ENCODE peak calls at places on chromosomes 12 and 14, in six cellular contexts. One of them, this sample, is unnamed. For H3K27me3, the result is how much of the 10 kb centered on the place peaks cover.

GRCh38 chr12:27179399-27180214 is 64.5 kb upstream of the STK38L start:
- DNase-seq in lower lobe of right lung: no peak
- DNase-seq in Peyer's patch: no peak
- DNase-seq in stomach: no peak
- DNase-seq in psoas muscle: no peak
- DNase-seq in tibial artery: no peak
- DNase-seq in this sample: no peak

GRCh38 chr14:90023176-90023896 is 38.5 kb upstream of the KCNK13 start:
- DNase-seq in lower lobe of right lung: no peak
- DNase-seq in Peyer's patch: no peak
- DNase-seq in stomach: no peak
- DNase-seq in psoas muscle: no peak
- DNase-seq in tibial artery: no peak
- DNase-seq in this sample: no peak

GRCh38 chr12:73421832-73422231 is 1115.8 kb upstream of the ATXN7L3B start:
- DNase-seq in lower lobe of right lung: no peak
- DNase-seq in Peyer's patch: no peak
- DNase-seq in stomach: no peak
- DNase-seq in psoas muscle: no peak
- DNase-seq in tibial artery: no peak
- DNase-seq in this sample: no peak

GRCh38 chr14:38078393-38078792 is 129.3 kb upstream of the SSTR1 start:
- DNase-seq in lower lobe of right lung: peak
- DNase-seq in Peyer's patch: peak
- DNase-seq in stomach: peak
- DNase-seq in psoas muscle: no peak
- DNase-seq in tibial artery: peak
- DNase-seq in this sample: no peak

GRCh38 chr14:69547701-69548348 is 26.8 kb downstream of the CCDC177 start:
- DNase-seq in lower lobe of right lung: no peak
- DNase-seq in Peyer's patch: no peak
- DNase-seq in stomach: no peak
- DNase-seq in psoas muscle: no peak
- DNase-seq in tibial artery: no peak
- DNase-seq in this sample: peak

GRCh38 chr14:76953196-76953945 is 75.1 kb downstream of the IRF2BPL start:
- DNase-seq in lower lobe of right lung: peak
- DNase-seq in Peyer's patch: peak
- DNase-seq in stomach: peak
- DNase-seq in psoas muscle: peak
- DNase-seq in tibial artery: peak
- DNase-seq in this sample: no peak

GRCh38 chr12:3243376-3244084 is 166.4 kb downstream of the TSPAN9 start:
- DNase-seq in lower lobe of right lung: no peak
- DNase-seq in Peyer's patch: no peak
- DNase-seq in stomach: no peak
- DNase-seq in psoas muscle: no peak
- DNase-seq in tibial artery: no peak
- DNase-seq in this sample: no peak

GRCh38 chr12:123061806-123062205 is 81.3 kb downstream of the ARL6IP4 start:
- DNase-seq in lower lobe of right lung: no peak
- DNase-seq in Peyer's patch: no peak
- DNase-seq in stomach: no peak
- DNase-seq in psoas muscle: no peak
- DNase-seq in tibial artery: no peak
- DNase-seq in this sample: no peak

GRCh38 chr12:106345739-106346138 is 11.8 kb upstream of the POLR3B start:
- DNase-seq in lower lobe of right lung: no peak
- DNase-seq in Peyer's patch: no peak
- DNase-seq in stomach: peak
- DNase-seq in psoas muscle: no peak
- DNase-seq in tibial artery: no peak
- DNase-seq in this sample: no peak

GRCh38 chr12:79016181-79016580 is 151.6 kb downstream of the SYT1 start:
- DNase-seq in lower lobe of right lung: no peak
- DNase-seq in Peyer's patch: no peak
- DNase-seq in stomach: no peak
- DNase-seq in psoas muscle: no peak
- DNase-seq in tibial artery: no peak
- DNase-seq in this sample: no peak

GRCh38 chr12:85036241-85036707 is at the start of the genes LRRIQ1 and TSPAN19:
- DNase-seq in lower lobe of right lung: peak
- DNase-seq in Peyer's patch: no peak
- DNase-seq in stomach: peak
- DNase-seq in psoas muscle: peak
- DNase-seq in tibial artery: peak
- DNase-seq in this sample: peak

GRCh38 chr12:109728921-109729836 is 15.6 kb downstream of the FAM222A start:
- DNase-seq in lower lobe of right lung: peak
- DNase-seq in Peyer's patch: no peak
- DNase-seq in stomach: no peak
- DNase-seq in psoas muscle: no peak
- DNase-seq in tibial artery: no peak
- DNase-seq in this sample: no peak

GRCh38 chr12:132278421-132279183 is 50.8 kb downstream of the GALNT9 start:
- DNase-seq in lower lobe of right lung: peak
- DNase-seq in Peyer's patch: no peak
- DNase-seq in stomach: no peak
- DNase-seq in psoas muscle: peak
- DNase-seq in tibial artery: no peak
- DNase-seq in this sample: no peak

GRCh38 chr12:27456618-27457017 is 10.1 kb downstream of the SMCO2 start:
- DNase-seq in lower lobe of right lung: no peak
- DNase-seq in Peyer's patch: no peak
- DNase-seq in stomach: no peak
- DNase-seq in psoas muscle: no peak
- DNase-seq in tibial artery: no peak
- DNase-seq in this sample: no peak

GRCh38 chr14:80959448-80960006 is 4.1 kb downstream of the TSHR start:
- DNase-seq in lower lobe of right lung: no peak
- DNase-seq in Peyer's patch: peak
- DNase-seq in stomach: no peak
- DNase-seq in psoas muscle: no peak
- DNase-seq in tibial artery: no peak
- DNase-seq in this sample: no peak

GRCh38 chr12:5576011-5576410 is 144.1 kb downstream of the NTF3 start:
- DNase-seq in lower lobe of right lung: no peak
- DNase-seq in Peyer's patch: no peak
- DNase-seq in stomach: no peak
- DNase-seq in psoas muscle: no peak
- DNase-seq in tibial artery: no peak
- DNase-seq in this sample: no peak

GRCh38 chr12:119949145-119949544 is 39.9 kb upstream of the BICDL1 start:
- DNase-seq in lower lobe of right lung: no peak
- DNase-seq in Peyer's patch: no peak
- DNase-seq in stomach: peak
- DNase-seq in psoas muscle: no peak
- DNase-seq in tibial artery: no peak
- DNase-seq in this sample: no peak

GRCh38 chr14:52911904-52912303 is 38.9 kb downstream of the FERMT2 start:
- DNase-seq in lower lobe of right lung: no peak
- DNase-seq in Peyer's patch: no peak
- DNase-seq in stomach: no peak
- DNase-seq in psoas muscle: no peak
- DNase-seq in tibial artery: no peak
- DNase-seq in this sample: no peak

GRCh38 chr14:102212356-102212755 is 72.7 kb downstream of the WDR20 start:
- DNase-seq in lower lobe of right lung: no peak
- DNase-seq in Peyer's patch: no peak
- DNase-seq in stomach: no peak
- DNase-seq in psoas muscle: no peak
- DNase-seq in tibial artery: no peak
- DNase-seq in this sample: no peak

GRCh38 chr12:24596768-24597388 is 352.0 kb downstream of the BCAT1 start:
- DNase-seq in lower lobe of right lung: no peak
- DNase-seq in Peyer's patch: no peak
- DNase-seq in stomach: no peak
- DNase-seq in psoas muscle: no peak
- DNase-seq in tibial artery: no peak
- DNase-seq in this sample: no peak

GRCh38 chr14:97408937-97409860 is 612.0 kb downstream of the VRK1 start:
- DNase-seq in lower lobe of right lung: no peak
- DNase-seq in Peyer's patch: no peak
- DNase-seq in stomach: no peak
- DNase-seq in psoas muscle: no peak
- DNase-seq in tibial artery: no peak
- DNase-seq in this sample: no peak

GRCh38 chr12:56084958-56085543 is 5.1 kb downstream of the ERBB3 start:
- DNase-seq in lower lobe of right lung: no peak
- DNase-seq in Peyer's patch: no peak
- DNase-seq in stomach: peak
- DNase-seq in psoas muscle: no peak
- DNase-seq in tibial artery: no peak
- DNase-seq in this sample: no peak
- TF ChIP-seq CTCF in lower lobe of right lung: peak
- TF ChIP-seq CTCF in Peyer's patch: peak
- TF ChIP-seq CTCF in stomach: no peak
- TF ChIP-seq CTCF in psoas muscle: no peak
- TF ChIP-seq CTCF in tibial artery: no peak
- TF ChIP-seq CTCF in this sample: no peak

DNA sequence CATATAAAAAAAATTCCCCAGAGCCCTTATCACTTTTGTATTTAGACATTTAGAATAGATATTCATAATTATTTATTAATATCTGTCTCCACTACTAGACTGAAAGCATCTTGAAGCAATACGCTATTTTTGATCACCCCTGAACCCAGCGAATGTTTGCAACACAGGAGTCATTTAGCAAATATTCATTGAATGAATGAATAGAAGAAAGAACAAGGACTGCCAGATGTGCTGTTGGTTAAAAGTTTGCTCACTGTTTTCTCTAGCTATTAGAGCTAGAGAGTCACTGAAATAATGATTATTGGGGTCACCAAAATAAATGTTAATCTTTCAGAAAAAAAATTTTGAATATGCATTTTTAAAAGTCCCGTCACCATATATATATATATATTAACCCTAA is 174.3 kb downstream of the ACSS3 start:
- DNase-seq in lower lobe of right lung: no peak
- DNase-seq in Peyer's patch: no peak
- DNase-seq in stomach: no peak
- DNase-seq in psoas muscle: no peak
- DNase-seq in tibial artery: no peak
- DNase-seq in this sample: no peak
- H3K27me3 ChIP-seq in lower lobe of right lung: under half
- H3K27me3 ChIP-seq in Peyer's patch: under half
- H3K27me3 ChIP-seq in stomach: under half
- H3K27me3 ChIP-seq in psoas muscle: under half
- H3K27me3 ChIP-seq in tibial artery: under half
- H3K27me3 ChIP-seq in this sample: under half

GRCh38 chr14:105930572-105930971 is 404.2 kb downstream of the TMEM121 start:
- DNase-seq in lower lobe of right lung: no peak
- DNase-seq in Peyer's patch: no peak
- DNase-seq in stomach: no peak
- DNase-seq in psoas muscle: no peak
- DNase-seq in tibial artery: no peak
- DNase-seq in this sample: no peak

GRCh38 chr14:105935384-105935783 is 409.0 kb downstream of the TMEM121 start:
- DNase-seq in lower lobe of right lung: no peak
- DNase-seq in Peyer's patch: no peak
- DNase-seq in stomach: no peak
- DNase-seq in psoas muscle: no peak
- DNase-seq in tibial artery: no peak
- DNase-seq in this sample: no peak

GRCh38 chr14:105929327-105930081 is 403.1 kb downstream of the TMEM121 start:
- DNase-seq in lower lobe of right lung: peak
- DNase-seq in Peyer's patch: no peak
- DNase-seq in stomach: no peak
- DNase-seq in psoas muscle: no peak
- DNase-seq in tibial artery: no peak
- DNase-seq in this sample: no peak

GRCh38 chr14:105933238-105933637 is 406.9 kb downstream of the TMEM121 start:
- DNase-seq in lower lobe of right lung: no peak
- DNase-seq in Peyer's patch: no peak
- DNase-seq in stomach: peak
- DNase-seq in psoas muscle: no peak
- DNase-seq in tibial artery: no peak
- DNase-seq in this sample: no peak

DNA sequence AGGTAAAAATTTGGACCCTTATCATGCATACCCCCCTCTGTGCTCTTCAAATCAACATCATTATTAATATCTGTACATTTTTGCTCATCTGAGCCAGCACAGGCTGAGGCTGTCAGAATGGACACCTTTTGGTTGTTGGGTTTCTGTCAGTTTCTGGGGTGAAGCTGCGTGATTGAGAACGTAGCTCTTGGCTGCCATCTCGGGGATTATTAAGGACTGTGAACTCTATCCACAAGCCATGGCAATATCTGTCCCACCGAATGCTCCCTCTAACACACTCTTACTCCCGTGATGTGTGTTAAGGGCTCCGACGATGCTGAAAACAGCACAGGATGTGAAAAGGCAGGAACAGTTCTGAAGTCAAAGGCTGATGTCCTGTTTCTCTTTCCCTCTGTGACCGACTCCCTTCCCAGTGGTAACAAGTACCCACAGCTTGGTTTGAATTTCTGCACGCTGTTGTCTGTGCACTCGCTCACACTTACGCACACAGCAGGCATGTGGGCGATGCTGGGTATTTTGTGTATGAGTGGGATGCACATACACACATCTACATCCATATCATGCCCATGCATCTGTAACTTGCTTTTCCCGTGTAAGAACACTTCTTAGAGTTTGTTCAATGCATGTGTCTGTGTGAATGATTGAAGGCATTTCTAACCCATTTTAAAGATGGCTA is 405.6 kb downstream of the TMEM121 start:
- DNase-seq in lower lobe of right lung: no peak
- DNase-seq in Peyer's patch: no peak
- DNase-seq in stomach: peak
- DNase-seq in psoas muscle: no peak
- DNase-seq in tibial artery: no peak
- DNase-seq in this sample: no peak
- TF ChIP-seq CTCF in lower lobe of right lung: no peak
- TF ChIP-seq CTCF in Peyer's patch: no peak
- TF ChIP-seq CTCF in stomach: no peak
- TF ChIP-seq CTCF in psoas muscle: no peak
- TF ChIP-seq CTCF in tibial artery: no peak
- TF ChIP-seq CTCF in this sample: no peak

GRCh38 chr12:128856035-128856790 is 2.9 kb downstream of the GLT1D1 start:
- DNase-seq in lower lobe of right lung: no peak
- DNase-seq in Peyer's patch: no peak
- DNase-seq in stomach: no peak
- DNase-seq in psoas muscle: no peak
- DNase-seq in tibial artery: no peak
- DNase-seq in this sample: no peak
- H3K27me3 ChIP-seq in lower lobe of right lung: under half
- H3K27me3 ChIP-seq in Peyer's patch: under half
- H3K27me3 ChIP-seq in stomach: half or more
- H3K27me3 ChIP-seq in psoas muscle: under half
- H3K27me3 ChIP-seq in tibial artery: under half
- H3K27me3 ChIP-seq in this sample: under half

GRCh38 chr14:61322011-61322798 is 826 bp downstream of the PRKCH start:
- DNase-seq in lower lobe of right lung: peak
- DNase-seq in Peyer's patch: no peak
- DNase-seq in stomach: peak
- DNase-seq in psoas muscle: peak
- DNase-seq in tibial artery: no peak
- DNase-seq in this sample: no peak
- TF ChIP-seq CTCF in lower lobe of right lung: no peak
- TF ChIP-seq CTCF in Peyer's patch: no peak
- TF ChIP-seq CTCF in stomach: no peak
- TF ChIP-seq CTCF in psoas muscle: no peak
- TF ChIP-seq CTCF in tibial artery: no peak
- TF ChIP-seq CTCF in this sample: no peak

This sample was measured in dorsolateral prefrontal cortex.